ENCODE peak calls at places on chromosomes 6 and 20, in six cellular contexts. One of them, this sample, is unnamed.

GRCh38 chr6:38713812-38714211 is 1.3 kb upstream of the DNAH8 start:
- DNase-seq in cardiac fibroblast: peak; percentile 12
- DNase-seq in G401: no peak
- DNase-seq in effector CD4-positive, alpha-beta T cell: peak; percentile 4
- DNase-seq in effector memory CD4-positive, alpha-beta T cell: peak; percentile 11
- DNase-seq in choroid plexus epithelial cell: no peak
- DNase-seq in this sample: no peak

GRCh38 chr20:8535403-8536003 is 403.4 kb downstream of the PLCB1 start:
- DNase-seq in effector memory CD4-positive, alpha-beta T cell: no peak
- DNase-seq in effector CD4-positive, alpha-beta T cell: no peak
- DNase-seq in G401: no peak
- DNase-seq in choroid plexus epithelial cell: peak; percentile 34
- DNase-seq in cardiac fibroblast: peak; percentile 35
- DNase-seq in this sample: no peak

GRCh38 chr20:409697-410559 is 1.8 kb downstream of the RBCK1 start:
- DNase-seq in choroid plexus epithelial cell: no peak
- DNase-seq in effector CD4-positive, alpha-beta T cell: no peak
- DNase-seq in G401: peak; percentile 97
- DNase-seq in effector memory CD4-positive, alpha-beta T cell: no peak
- DNase-seq in cardiac fibroblast: no peak
- DNase-seq in this sample: no peak

GRCh38 chr20:24870876-24871275 is 78.2 kb upstream of the CST7 start:
- DNase-seq in effector CD4-positive, alpha-beta T cell: no peak
- DNase-seq in G401: no peak
- DNase-seq in effector memory CD4-positive, alpha-beta T cell: no peak
- DNase-seq in choroid plexus epithelial cell: peak; percentile 5
- DNase-seq in cardiac fibroblast: no peak
- DNase-seq in this sample: no peak

GRCh38 chr20:58888521-58889333 is 36.2 kb downstream of the GNAS start:
- DNase-seq in choroid plexus epithelial cell: peak; percentile 71
- DNase-seq in G401: peak; percentile 81
- DNase-seq in effector CD4-positive, alpha-beta T cell: peak; percentile 76
- DNase-seq in effector memory CD4-positive, alpha-beta T cell: peak; percentile 78
- DNase-seq in cardiac fibroblast: peak; percentile 81
- DNase-seq in this sample: no peak

GRCh38 chr6:124867126-124867525 is 95.1 kb upstream of the RNF217 start:
- DNase-seq in cardiac fibroblast: no peak
- DNase-seq in effector CD4-positive, alpha-beta T cell: no peak
- DNase-seq in effector memory CD4-positive, alpha-beta T cell: no peak
- DNase-seq in choroid plexus epithelial cell: no peak
- DNase-seq in G401: peak; percentile 68
- DNase-seq in this sample: no peak

GRCh38 chr6:147434508-147434907 is 74.0 kb upstream of the SAMD5 start:
- DNase-seq in G401: no peak
- DNase-seq in cardiac fibroblast: no peak
- DNase-seq in effector memory CD4-positive, alpha-beta T cell: no peak
- DNase-seq in effector CD4-positive, alpha-beta T cell: no peak
- DNase-seq in choroid plexus epithelial cell: peak; percentile 21
- DNase-seq in this sample: no peak

GRCh38 chr6:121614115-121614514 is 178.7 kb downstream of the GJA1 start:
- DNase-seq in G401: no peak
- DNase-seq in cardiac fibroblast: peak; percentile 73
- DNase-seq in effector CD4-positive, alpha-beta T cell: no peak
- DNase-seq in choroid plexus epithelial cell: peak; percentile 65
- DNase-seq in effector memory CD4-positive, alpha-beta T cell: no peak
- DNase-seq in this sample: no peak

GRCh38 chr20:49543071-49543857 is 24.7 kb downstream of the PTGIS start:
- DNase-seq in effector memory CD4-positive, alpha-beta T cell: no peak
- DNase-seq in choroid plexus epithelial cell: no peak
- DNase-seq in G401: no peak
- DNase-seq in cardiac fibroblast: no peak
- DNase-seq in effector CD4-positive, alpha-beta T cell: no peak
- DNase-seq in this sample: no peak

GRCh38 chr6:6834356-6835342 is 246.1 kb downstream of the LY86 start:
- DNase-seq in effector CD4-positive, alpha-beta T cell: no peak
- DNase-seq in G401: peak; percentile 13
- DNase-seq in cardiac fibroblast: no peak
- DNase-seq in choroid plexus epithelial cell: no peak
- DNase-seq in effector memory CD4-positive, alpha-beta T cell: no peak
- DNase-seq in this sample: no peak

GRCh38 chr20:38894091-38894847 is 31.9 kb upstream of the FAM83D start:
- DNase-seq in G401: peak; percentile 57
- DNase-seq in effector memory CD4-positive, alpha-beta T cell: no peak
- DNase-seq in choroid plexus epithelial cell: peak; percentile 8
- DNase-seq in cardiac fibroblast: no peak
- DNase-seq in effector CD4-positive, alpha-beta T cell: no peak
- DNase-seq in this sample: no peak

GRCh38 chr20:39851459-39851858 is 837.6 kb downstream of the MAFB start:
- DNase-seq in choroid plexus epithelial cell: no peak
- DNase-seq in G401: no peak
- DNase-seq in cardiac fibroblast: peak; percentile 62
- DNase-seq in effector memory CD4-positive, alpha-beta T cell: no peak
- DNase-seq in effector CD4-positive, alpha-beta T cell: no peak
- DNase-seq in this sample: no peak

GRCh38 chr6:41699063-41699462 is 36.3 kb downstream of the TFEB start:
- DNase-seq in G401: no peak
- DNase-seq in choroid plexus epithelial cell: no peak
- DNase-seq in cardiac fibroblast: no peak
- DNase-seq in effector CD4-positive, alpha-beta T cell: no peak
- DNase-seq in effector memory CD4-positive, alpha-beta T cell: no peak
- DNase-seq in this sample: no peak

GRCh38 chr20:46309945-46310344 is 1.6 kb upstream of the CDH22 start:
- DNase-seq in choroid plexus epithelial cell: no peak
- DNase-seq in cardiac fibroblast: no peak
- DNase-seq in effector memory CD4-positive, alpha-beta T cell: no peak
- DNase-seq in G401: no peak
- DNase-seq in effector CD4-positive, alpha-beta T cell: no peak
- DNase-seq in this sample: no peak

GRCh38 chr6:123587838-123588545 is 48.8 kb downstream of the TRDN start:
- DNase-seq in choroid plexus epithelial cell: no peak
- DNase-seq in G401: no peak
- DNase-seq in effector CD4-positive, alpha-beta T cell: no peak
- DNase-seq in cardiac fibroblast: no peak
- DNase-seq in effector memory CD4-positive, alpha-beta T cell: no peak
- DNase-seq in this sample: no peak

This sample was measured in pons.